ENCODE peak calls at places on chromosomes 2 and 18, in ten cellular contexts. Y is NCI-H345, M is HuH-7.5, O is Right ventricle myocardium superior, R is HCEC 1CT, Z is activated T-cell treated with anti-CD3 and anti-CD28 coated beads for 48 hours, U is T follicular helper cell, K is C1 segment of cervical spinal cord, I is endothelial cell of umbilical vein, C is T-helper 2 cell. B is an unnamed sample.

GRCh38 chr2:14632133-14632936 is at the start of gene LRATD1:
- DNase-seq in Y (peak; percentile 98), M (peak; percentile 18), O (peak; percentile 86), R (peak; percentile 88), Z (no peak), U (no peak), K (peak; percentile 72), I (peak; percentile 22), C (no peak), B (peak; percentile 60)

GRCh38 chr2:217054791-217055190 is 194.9 kb upstream of the TNP1 start:
- DNase-seq in Y (peak; percentile 45), M (no peak), O (no peak), R (no peak), Z (no peak), U (no peak), K (no peak), I (peak; percentile 63), C (no peak), B (no peak)

GRCh38 chr2:207012461-207012860 is 73.1 kb downstream of the CPO start:
- DNase-seq in Y (no peak), M (no peak), O (no peak), R (peak; percentile 68), Z (no peak), U (no peak), K (no peak), I (peak; percentile 35), C (no peak), B (no peak)

GRCh38 chr2:200575957-200576356 is 9.9 kb upstream of the AOX1 start:
- DNase-seq in Y (no peak), M (peak; percentile 20), O (no peak), R (peak; percentile 18), Z (no peak), U (no peak), K (no peak), I (peak; percentile 23), C (no peak), B (no peak)

GRCh38 chr18:13266208-13267100 is 47.9 kb downstream of the LDLRAD4 start:
- DNase-seq in Y (no peak), M (no peak), O (peak; percentile 81), R (no peak), Z (peak; percentile 53), U (no peak), K (no peak), I (no peak), C (no peak), B (no peak)

GRCh38 chr18:60082790-60083189 is 183.0 kb downstream of the PMAIP1 start:
- DNase-seq in Y (no peak), M (no peak), O (no peak), R (no peak), Z (no peak), U (no peak), K (no peak), I (no peak), C (no peak), B (no peak)

GRCh38 chr2:130877258-130877657 is 40.5 kb downstream of the ARHGEF4 start:
- DNase-seq in Y (no peak), M (no peak), O (no peak), R (no peak), Z (no peak), U (no peak), K (no peak), I (no peak), C (no peak), B (no peak)

GRCh38 chr2:235330775-235331438 is 162.9 kb upstream of the AGAP1 start:
- DNase-seq in Y (no peak), M (no peak), O (no peak), R (peak; percentile 6), Z (no peak), U (no peak), K (no peak), I (no peak), C (no peak), B (peak; percentile 97)

GRCh38 chr2:46229134-46230063 is 67.8 kb upstream of the EPAS1 start:
- DNase-seq in Y (peak; percentile 62), M (no peak), O (no peak), R (no peak), Z (no peak), U (no peak), K (no peak), I (no peak), C (no peak), B (peak; percentile 35)

GRCh38 chr2:30265441-30266015 is 34.2 kb downstream of the LBH start:
- DNase-seq in Y (no peak), M (no peak), O (no peak), R (peak; percentile 50), Z (no peak), U (no peak), K (no peak), I (no peak), C (no peak), B (no peak)

GRCh38 chr2:126756125-126756524 is 100.2 kb downstream of the GYPC start:
- DNase-seq in Y (no peak), M (no peak), O (no peak), R (no peak), Z (no peak), U (no peak), K (no peak), I (no peak), C (no peak), B (no peak)

GRCh38 chr2:204129591-204130270 is 193.2 kb downstream of the ICOS start:
- DNase-seq in Y (no peak), M (no peak), O (peak; percentile 74), R (no peak), Z (no peak), U (no peak), K (no peak), I (no peak), C (no peak), B (no peak)

GRCh38 chr2:183035298-183035953 is 2.8 kb downstream of the NCKAP1 start:
- DNase-seq in Y (no peak), M (no peak), O (no peak), R (peak; percentile 89), Z (no peak), U (no peak), K (no peak), I (no peak), C (no peak), B (peak; percentile 66)

GRCh38 chr2:205524656-205525055 is 157.6 kb upstream of the NRP2 start:
- DNase-seq in Y (peak; percentile 28), M (no peak), O (no peak), R (no peak), Z (no peak), U (no peak), K (no peak), I (no peak), C (no peak), B (no peak)

GRCh38 chr2:64045938-64046337 is 26.7 kb upstream of the VPS54 start:
- DNase-seq in Y (no peak), M (no peak), O (no peak), R (no peak), Z (no peak), U (no peak), K (no peak), I (no peak), C (no peak), B (no peak)

GRCh38 chr2:113760400-113760799 is 4.0 kb upstream of the SLC35F5 start:
- DNase-seq in Y (no peak), M (no peak), O (no peak), R (peak; percentile 90), Z (no peak), U (no peak), K (no peak), I (peak; percentile 72), C (no peak), B (no peak)

GRCh38 chr18:189254-189653 is 30.9 kb downstream of the USP14 start:
- DNase-seq in Y (no peak), M (no peak), O (no peak), R (no peak), Z (no peak), U (no peak), K (no peak), I (no peak), C (no peak), B (no peak)

GRCh38 chr18:78677483-78678317 is 301.9 kb upstream of the SALL3 start:
- DNase-seq in Y (no peak), M (no peak), O (no peak), R (no peak), Z (no peak), U (no peak), K (no peak), I (no peak), C (no peak), B (no peak)

GRCh38 chr2:1816414-1816911 is 72.1 kb upstream of the PXDN start:
- DNase-seq in Y (no peak), M (no peak), O (peak; percentile 62), R (no peak), Z (no peak), U (no peak), K (peak; percentile 6), I (no peak), C (no peak), B (peak; percentile 43)

GRCh38 chr18:80006726-80007125 is 18.4 kb upstream of the TXNL4A start:
- DNase-seq in Y (peak; percentile 58), M (no peak), O (no peak), R (no peak), Z (no peak), U (no peak), K (no peak), I (no peak), C (no peak), B (no peak)

GRCh38 chr2:177808984-177809809 is 263.4 kb downstream of the PDE11A start:
- DNase-seq in Y (no peak), M (no peak), O (no peak), R (no peak), Z (no peak), U (no peak), K (no peak), I (no peak), C (no peak), B (no peak)

GRCh38 chr2:69939722-69940121 is 21.7 kb downstream of the ASPRV1 start:
- DNase-seq in Y (no peak), M (no peak), O (no peak), R (no peak), Z (no peak), U (no peak), K (no peak), I (no peak), C (no peak), B (no peak)

GRCh38 chr2:71220743-71221142 is 6.2 kb downstream of the PAIP2B start:
- DNase-seq in Y (no peak), M (no peak), O (no peak), R (no peak), Z (no peak), U (no peak), K (no peak), I (no peak), C (no peak), B (no peak)

GRCh38 chr18:24022141-24022540 is 7.6 kb downstream of the TTC39C start:
- DNase-seq in Y (no peak), M (no peak), O (no peak), R (peak; percentile 13), Z (no peak), U (no peak), K (no peak), I (no peak), C (no peak), B (peak; percentile 40)

GRCh38 chr2:181955010-181955409 is 30.6 kb upstream of the PPP1R1C start:
- DNase-seq in Y (no peak), M (no peak), O (no peak), R (peak; percentile 93), Z (no peak), U (no peak), K (no peak), I (peak; percentile 88), C (no peak), B (no peak)

GRCh38 chr2:222293660-222294630 is 4.9 kb downstream of the PAX3 start:
- DNase-seq in Y (no peak), M (no peak), O (no peak), R (no peak), Z (no peak), U (no peak), K (no peak), I (no peak), C (no peak), B (no peak)

GRCh38 chr2:233519787-233520611 is 46.6 kb downstream of the USP40 start:
- DNase-seq in Y (no peak), M (no peak), O (no peak), R (no peak), Z (no peak), U (no peak), K (no peak), I (no peak), C (no peak), B (no peak)

GRCh38 chr2:27369471-27370025 is 590 bp downstream of the EIF2B4 start:
- DNase-seq in Y (peak; percentile 53), M (peak; percentile 84), O (no peak), R (peak; percentile 37), Z (no peak), U (no peak), K (peak; percentile 61), I (no peak), C (no peak), B (no peak)

B was measured in skeletal muscle cell.